ENCODE peak calls at places on chromosomes 16 and 17, in five cellular contexts. H, A, F, B and V are unnamed samples. For H3K9me2, the result is how much of the 10 kb centered on the place peaks cover.

GRCh38 chr17:39763046-39763800 is 25.5 kb downstream of the GRB7 start:
- DNase-seq in H (no peak), A (no peak), F (peak), B (peak), V (no peak)

GRCh38 chr16:20385844-20386832 is 18.4 kb downstream of the PDILT start:
- DNase-seq in H (peak), A (peak), F (peak), B (peak), V (peak)

GRCh38 chr16:68370921-68371651 is 60.3 kb downstream of the PRMT7 start:
- DNase-seq in H (peak), A (no peak), F (no peak), B (no peak), V (no peak)

GRCh38 chr16:66741131-66741900 is 10.1 kb downstream of the DYNC1LI2 start:
- DNase-seq in H (no peak), A (peak), F (peak), B (peak), V (no peak)

GRCh38 chr16:73032548-73033270 is 15.2 kb downstream of the ZFHX3 start:
- DNase-seq in H (no peak), A (no peak), F (no peak), B (no peak), V (no peak)

GRCh38 chr17:40373324-40373723 is 8.8 kb upstream of the GJD3 start:
- DNase-seq in H (no peak), A (no peak), F (no peak), B (peak), V (no peak)

GRCh38 chr17:38705523-38705802 is 390 bp downstream of the MLLT6 start:
- DNase-seq in H (peak), A (peak), F (no peak), B (peak), V (no peak)

GRCh38 chr17:78284146-78284545 is 52.7 kb downstream of the TMEM235 start:
- DNase-seq in H (no peak), A (no peak), F (no peak), B (peak), V (no peak)

GRCh38 chr16:12754824-12755543 is 48.7 kb downstream of the CPPED1 start:
- DNase-seq in H (no peak), A (no peak), F (no peak), B (peak), V (no peak)

GRCh38 chr17:36468903-36469635 is 17.4 kb upstream of the ZNHIT3 start:
- DNase-seq in H (no peak), A (no peak), F (no peak), B (no peak), V (no peak)

GRCh38 chr16:5002699-5003143 is 31.0 kb downstream of the NAGPA start:
- DNase-seq in H (no peak), A (no peak), F (no peak), B (no peak), V (no peak)

GRCh38 chr17:78890111-78890897 is 12.7 kb downstream of the CEP295NL start:
- DNase-seq in H (peak), A (no peak), F (no peak), B (no peak), V (no peak)

GRCh38 chr16:72921620-72922019 is 126.3 kb downstream of the ZFHX3 start:
- DNase-seq in H (no peak), A (peak), F (no peak), B (peak), V (no peak)

GRCh38 chr16:58755989-58756649 is 22.0 kb upstream of the GOT2 start:
- DNase-seq in H (peak), A (peak), F (peak), B (peak), V (peak)

GRCh38 chr17:4753392-4753791 is 13.7 kb upstream of the CXCL16 start:
- DNase-seq in H (no peak), A (no peak), F (no peak), B (no peak), V (no peak)

GRCh38 chr16:64159986-64160385 is 961.9 kb downstream of the CDH11 start:
- DNase-seq in H (no peak), A (no peak), F (peak), B (peak), V (no peak)

GRCh38 chr16:74107795-74108610 is 188.6 kb upstream of the PSMD7 start:
- DNase-seq in H (peak), A (no peak), F (peak), B (peak), V (peak)

GRCh38 chr16:23549938-23550337 is 7.2 kb downstream of the EARS2 start:
- DNase-seq in H (no peak), A (no peak), F (no peak), B (no peak), V (no peak)

DNA sequence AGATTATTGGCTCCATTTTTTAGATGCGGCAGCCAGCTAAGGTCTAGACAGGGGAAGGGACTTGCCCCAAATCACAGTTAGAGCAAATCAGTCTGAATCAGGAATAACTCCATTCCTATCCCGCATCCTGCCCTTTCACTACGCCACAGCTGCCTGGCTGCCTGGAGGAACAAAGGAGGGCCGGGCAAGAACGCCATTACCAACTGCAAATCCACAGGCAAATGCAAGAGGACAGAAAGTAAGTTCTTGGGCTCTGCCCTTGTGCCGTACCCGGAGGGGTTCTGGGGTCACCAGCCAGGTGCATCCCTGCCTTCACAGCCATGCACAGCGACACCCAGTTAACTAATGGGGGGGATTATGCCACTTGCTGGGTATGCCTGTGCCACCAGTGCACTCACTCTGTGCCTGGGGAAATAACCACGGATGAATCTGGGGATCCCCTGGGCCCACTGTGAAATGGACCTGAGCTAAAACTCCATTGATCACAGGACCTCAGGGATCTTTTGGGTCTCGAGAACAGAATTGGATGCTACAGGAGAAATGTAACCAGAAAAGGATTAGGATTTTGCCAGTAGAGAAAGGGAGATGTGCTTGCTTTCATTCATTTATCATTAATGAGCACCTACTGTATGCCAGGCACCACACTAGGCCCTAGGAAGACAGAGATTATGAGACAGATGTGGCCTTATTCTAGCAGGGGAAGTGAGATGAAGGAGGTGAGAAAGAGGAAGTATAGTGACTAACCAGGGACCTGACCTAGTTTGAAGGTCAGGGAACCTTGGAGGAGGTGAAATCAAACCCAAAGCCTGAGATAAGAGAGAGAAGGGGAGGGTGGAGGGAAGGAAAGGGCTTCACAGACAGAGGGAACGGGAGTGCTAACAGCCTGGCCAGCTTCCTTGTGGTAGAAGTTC is 17.7 kb downstream of the BCL7C start:
- DNase-seq in H (peak), A (peak), F (no peak), B (peak), V (peak)
- H3K9me2 ChIP-seq in H (under half), A (under half), F (under half), B (under half), V (under half)

GRCh38 chr16:30984669-30985400 is at the start of gene HSD3B7:
- DNase-seq in H (peak), A (peak), F (peak), B (peak), V (peak)
- H3K9me2 ChIP-seq in H (under half), A (under half), F (under half), B (under half), V (under half)

DNA sequence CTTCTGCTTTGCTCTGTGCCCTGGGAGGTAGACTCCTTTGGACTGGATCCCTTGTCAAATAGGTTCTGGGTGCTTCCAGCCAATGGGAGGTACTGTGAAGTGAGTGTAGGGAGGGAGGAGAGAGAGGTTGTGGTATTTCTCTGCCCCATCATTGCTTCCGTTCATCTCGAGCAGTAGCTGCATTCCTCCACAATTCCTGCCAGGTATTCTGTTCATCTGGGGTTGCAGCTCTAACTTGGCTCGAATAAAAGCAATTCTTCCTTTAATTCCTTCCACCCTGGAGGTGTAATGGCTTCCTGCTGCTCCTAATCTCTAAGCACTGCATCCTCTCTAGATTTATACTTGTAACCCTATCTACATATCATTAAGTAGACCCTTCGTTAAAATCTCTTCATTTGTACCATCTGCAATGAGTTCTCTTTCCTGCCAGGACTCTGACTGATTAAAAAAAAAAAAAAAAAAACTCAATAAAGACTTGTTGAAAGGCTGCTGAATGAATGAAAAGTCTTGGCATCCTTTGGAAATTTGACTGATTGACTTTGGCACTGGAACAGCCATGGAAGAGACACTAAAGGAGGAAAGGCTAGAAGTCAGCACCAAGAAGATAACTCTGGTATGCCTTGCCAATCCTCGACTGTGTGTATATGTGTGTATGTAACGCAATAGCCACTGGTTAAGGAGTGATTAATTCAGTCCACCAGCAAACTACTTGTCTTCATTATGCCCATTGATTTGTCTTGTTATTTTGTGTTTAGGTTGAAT is 616.9 kb upstream of the SOX9 start:
- DNase-seq in H (no peak), A (no peak), F (no peak), B (no peak), V (no peak)
- H3K9me2 ChIP-seq in H (under half), A (under half), F (under half), B (under half), V (under half)

GRCh38 chr17:82873521-82873920 is 33.7 kb upstream of the ZNF750 start:
- DNase-seq in H (no peak), A (no peak), F (no peak), B (no peak), V (no peak)

GRCh38 chr17:82876149-82876548 is 36.3 kb upstream of the ZNF750 start:
- DNase-seq in H (no peak), A (no peak), F (no peak), B (peak), V (no peak)

GRCh38 chr17:82875418-82875856 is 35.6 kb upstream of the ZNF750 start:
- DNase-seq in H (no peak), A (no peak), F (no peak), B (no peak), V (no peak)

GRCh38 chr17:82872591-82873520 is 33.0 kb upstream of the ZNF750 start:
- DNase-seq in H (peak), A (no peak), F (no peak), B (no peak), V (no peak)

DNA sequence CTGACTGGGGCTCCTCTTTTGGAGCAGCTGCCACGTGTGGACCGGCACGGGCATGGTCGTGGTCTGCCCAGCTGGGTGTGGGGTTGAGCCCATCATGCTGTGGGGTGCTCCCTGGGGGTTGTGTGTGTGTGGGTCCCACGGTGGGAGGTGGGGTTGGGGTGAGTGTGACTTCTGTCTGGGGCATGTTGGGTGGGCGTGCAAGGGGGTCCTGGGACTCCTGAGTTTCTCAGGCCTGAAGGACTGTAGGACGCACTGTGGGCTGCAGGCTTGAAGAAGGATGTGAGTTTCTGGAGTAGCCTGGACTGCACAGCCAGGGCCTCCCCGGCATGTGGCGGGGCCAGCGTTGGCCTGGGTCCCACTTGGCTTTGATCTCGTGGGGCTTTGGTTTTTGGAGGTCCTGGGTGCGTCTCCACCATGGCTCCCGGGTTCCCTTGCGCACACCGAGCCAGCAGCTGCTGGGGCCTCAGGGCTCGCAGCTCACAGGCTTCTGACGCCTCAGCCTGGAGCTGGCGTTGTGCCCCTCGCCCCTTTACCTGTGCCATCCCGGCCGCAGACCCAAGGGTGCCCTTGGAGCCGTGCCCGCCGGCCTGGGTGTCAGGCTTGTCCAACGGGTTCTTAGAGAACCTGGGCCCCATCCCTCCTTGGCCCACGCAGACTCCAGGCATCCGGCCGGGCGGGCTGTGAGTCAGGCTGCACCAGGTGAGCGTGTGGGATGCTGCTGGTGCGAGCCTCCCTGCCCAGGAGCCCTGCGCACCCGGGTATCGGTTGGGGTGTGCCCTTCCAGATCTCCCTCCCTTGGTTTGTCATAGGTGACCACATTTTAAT is 34.4 kb upstream of the ZNF750 start:
- DNase-seq in H (no peak), A (no peak), F (peak), B (no peak), V (no peak)
- H3K9me2 ChIP-seq in H (under half), A (under half), F (under half), B (under half), V (under half)

DNA sequence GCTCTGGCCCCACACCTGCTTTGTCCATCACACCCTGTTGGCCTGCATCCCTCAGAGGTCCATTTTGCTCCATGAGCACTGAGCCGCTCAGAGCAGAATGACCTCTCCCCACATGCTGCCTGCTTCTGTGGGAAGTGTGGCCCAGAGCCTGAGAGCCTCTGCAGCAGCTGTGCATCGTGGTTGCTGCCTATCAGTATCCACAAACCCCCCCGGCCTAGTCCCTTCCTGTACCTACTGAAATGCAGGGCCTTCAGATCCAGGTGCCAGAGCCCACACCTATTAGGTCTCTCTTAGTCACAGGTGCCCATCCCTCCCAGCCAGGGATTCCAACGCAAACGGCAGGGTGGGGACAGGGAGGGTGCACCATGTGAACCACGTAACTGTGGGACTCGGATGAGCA is 16.6 kb upstream of the TRPV3 start:
- DNase-seq in H (no peak), A (no peak), F (peak), B (no peak), V (no peak)
- H3K9me2 ChIP-seq in H (under half), A (under half), F (under half), B (under half), V (under half)

GRCh38 chr16:70577256-70577698 is 53.7 kb downstream of the SF3B3 start:
- DNase-seq in H (no peak), A (no peak), F (peak), B (peak), V (peak)

GRCh38 chr16:70579248-70579647 is 55.6 kb downstream of the SF3B3 start:
- DNase-seq in H (no peak), A (no peak), F (no peak), B (no peak), V (no peak)

GRCh38 chr16:70582280-70582978 is 58.8 kb downstream of the SF3B3 start:
- DNase-seq in H (no peak), A (no peak), F (no peak), B (peak), V (peak)

GRCh38 chr16:70578035-70578434 is 54.4 kb downstream of the SF3B3 start:
- DNase-seq in H (no peak), A (no peak), F (no peak), B (peak), V (peak)

GRCh38 chr16:70579648-70580630 is 56.3 kb downstream of the SF3B3 start:
- DNase-seq in H (no peak), A (peak), F (no peak), B (peak), V (peak)
- H3K9me2 ChIP-seq in H (under half), A (under half), F (under half), B (under half), V (under half)

DNA sequence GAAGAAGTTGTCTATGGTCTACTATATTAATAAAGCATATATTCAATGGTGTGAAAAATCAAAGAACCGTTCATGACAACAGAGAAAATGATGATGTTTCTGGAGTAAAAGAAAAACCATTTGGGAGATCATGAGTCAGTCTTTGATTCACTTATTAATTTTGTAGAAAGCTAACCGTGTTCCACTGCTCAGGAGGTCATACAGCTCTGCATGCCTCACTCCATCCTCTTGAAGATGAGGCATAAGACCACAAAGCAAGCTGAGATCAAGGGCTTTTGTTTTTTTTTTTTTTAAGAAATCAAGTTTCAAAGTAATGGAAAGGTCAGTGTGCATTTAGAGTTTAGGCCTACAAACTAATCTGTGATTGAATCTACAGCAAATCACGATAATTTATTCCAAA is 206.4 kb downstream of the CEP112 start:
- DNase-seq in H (no peak), A (no peak), F (no peak), B (peak), V (no peak)
- H3K9me2 ChIP-seq in H (under half), A (under half), F (under half), B (under half), V (under half)